ENCODE peak calls at places on chromosomes 11 and 22, in seven cellular contexts. W, U, E, S, G, Y and H are unnamed samples.

GRCh38 chr11:6214530-6214929 is 9.2 kb downstream of the C11orf42 start:
- DNase-seq in U (no peak), G (no peak), S (no peak), W (no peak), E (no peak), Y (no peak), H (no peak)

GRCh38 chr11:4040461-4040860 is 54.1 kb upstream of the RRM1 start:
- DNase-seq in U (no peak), G (no peak), E (no peak), Y (no peak), W (no peak), S (no peak), H (no peak)

GRCh38 chr22:45007247-45007945 is 2.4 kb downstream of the PHF21B start:
- DNase-seq in G (no peak), S (peak), W (peak), E (no peak), U (no peak), Y (no peak), H (no peak)

GRCh38 chr22:47269689-47270088 is 507.2 kb downstream of the TBC1D22A start:
- DNase-seq in S (no peak), U (no peak), G (no peak), W (no peak), Y (no peak), E (no peak), H (no peak)

GRCh38 chr11:94036096-94036495 is 14.9 kb downstream of the HEPHL1 start:
- DNase-seq in G (no peak), E (no peak), W (no peak), U (peak), S (no peak), Y (no peak), H (no peak)

GRCh38 chr22:46537221-46537945 is at the start of gene CELSR1:
- DNase-seq in S (no peak), E (no peak), Y (no peak), U (peak), G (peak), W (peak), H (peak)

GRCh38 chr11:74870485-74870884 is 78.4 kb downstream of the XRRA1 start:
- DNase-seq in U (peak), W (no peak), G (no peak), E (no peak), Y (no peak), S (no peak), H (no peak)

GRCh38 chr11:126628790-126629621 is 273.5 kb downstream of the ST3GAL4 start:
- DNase-seq in E (no peak), W (no peak), U (no peak), Y (no peak), G (no peak), S (no peak), H (no peak)

GRCh38 chr22:50192056-50192824 is 6.5 kb downstream of the TRABD start:
- DNase-seq in W (peak), Y (no peak), U (peak), S (no peak), G (peak), E (no peak), H (no peak)

GRCh38 chr11:2378527-2379210 is 1.6 kb downstream of the CD81 start:
- DNase-seq in G (peak), E (no peak), Y (peak), W (peak), S (no peak), U (no peak), H (peak)

GRCh38 chr22:19218541-19219233 is 40.2 kb upstream of the SLC25A1 start:
- DNase-seq in U (no peak), Y (no peak), S (no peak), E (no peak), W (no peak), G (no peak), H (no peak)

GRCh38 chr11:41245704-41246398 is 213.6 kb downstream of the LRRC4C start:
- DNase-seq in S (no peak), Y (no peak), E (no peak), U (peak), W (no peak), G (no peak), H (peak)

GRCh38 chr22:37060801-37061610 is 9.5 kb downstream of the KCTD17 start:
- DNase-seq in U (no peak), E (no peak), S (no peak), G (no peak), W (no peak), Y (no peak), H (no peak)

GRCh38 chr11:76512851-76513653 is 68.2 kb downstream of the EMSY start:
- DNase-seq in S (no peak), G (no peak), U (peak), Y (no peak), W (no peak), E (no peak), H (no peak)

GRCh38 chr22:46390652-46391301 is 55.3 kb downstream of the TRMU start:
- DNase-seq in U (peak), G (no peak), S (peak), W (peak), E (no peak), Y (no peak), H (peak)

GRCh38 chr11:65880844-65881421 is 1.3 kb downstream of the CTSW start:
- DNase-seq in S (no peak), G (no peak), W (no peak), E (no peak), U (no peak), Y (no peak), H (peak)

GRCh38 chr11:6502382-6502781 is 5.3 kb downstream of the DNHD1 start:
- DNase-seq in Y (no peak), E (no peak), S (no peak), W (no peak), U (no peak), G (no peak), H (no peak)

GRCh38 chr11:16956538-16957153 is 57.6 kb downstream of the PLEKHA7 start:
- DNase-seq in W (peak), Y (no peak), S (no peak), E (no peak), U (peak), G (no peak), H (no peak)

GRCh38 chr11:95132956-95133355 is 43.3 kb downstream of the ENDOD1 start:
- DNase-seq in G (peak), E (no peak), U (peak), S (no peak), Y (no peak), W (no peak), H (no peak)

GRCh38 chr11:41246399-41246745 is 213.1 kb downstream of the LRRC4C start:
- DNase-seq in Y (no peak), E (no peak), G (no peak), W (no peak), U (no peak), S (peak), H (no peak)

GRCh38 chr22:45204751-45205623 is 35.7 kb downstream of the KIAA0930 start:
- DNase-seq in E (no peak), W (no peak), G (no peak), U (no peak), S (no peak), Y (no peak), H (peak)

GRCh38 chr11:35794850-35795249 is 132.3 kb downstream of the TRIM44 start:
- DNase-seq in U (peak), E (no peak), Y (no peak), S (no peak), G (no peak), W (no peak), H (no peak)

GRCh38 chr22:45422237-45422983 is 8.9 kb downstream of the RIBC2 start:
- DNase-seq in E (no peak), U (no peak), G (no peak), S (no peak), W (no peak), Y (no peak), H (no peak)

GRCh38 chr11:70786021-70786665 is 387.8 kb downstream of the CTTN start:
- DNase-seq in G (peak), S (no peak), U (no peak), E (no peak), Y (no peak), W (no peak), H (no peak)

GRCh38 chr11:76885390-76886097 is 24.8 kb downstream of the ACER3 start:
- DNase-seq in E (no peak), W (no peak), G (no peak), U (peak), S (no peak), Y (no peak), H (no peak)

GRCh38 chr11:76200006-76200940 is 6.0 kb downstream of the WNT11 start:
- DNase-seq in U (no peak), W (no peak), S (no peak), Y (no peak), E (no peak), G (no peak), H (no peak)

GRCh38 chr22:36331912-36332622 is 55.7 kb downstream of the MYH9 start:
- DNase-seq in S (no peak), W (peak), Y (peak), E (peak), U (peak), G (peak), H (no peak)

GRCh38 chr22:36546092-36546804 is 17.3 kb upstream of the EIF3D start:
- DNase-seq in S (no peak), E (peak), W (peak), G (no peak), U (peak), Y (no peak), H (peak)

GRCh38 chr11:87290304-87290922 is 252.7 kb downstream of the TMEM135 start:
- DNase-seq in W (no peak), S (no peak), E (no peak), G (no peak), U (peak), Y (no peak), H (no peak)

GRCh38 chr22:17117890-17118289 is 3.3 kb downstream of the TMEM121B start:
- DNase-seq in E (peak), S (no peak), W (no peak), Y (no peak), G (no peak), U (no peak), H (peak)

GRCh38 chr11:87840786-87841185 is 334.5 kb downstream of the RAB38 start:
- DNase-seq in W (no peak), G (no peak), Y (no peak), E (no peak), S (no peak), U (peak), H (no peak)

GRCh38 chr11:15213471-15214231 is 98.9 kb downstream of the INSC start:
- DNase-seq in G (no peak), W (no peak), Y (no peak), S (no peak), U (no peak), E (no peak), H (no peak)

GRCh38 chr11:75245356-75246005 is 4.9 kb downstream of the TPBGL start:
- DNase-seq in S (peak), G (no peak), E (no peak), Y (no peak), W (no peak), U (peak), H (peak)

GRCh38 chr22:40739723-40740122 is 60.4 kb downstream of the MCHR1 start:
- DNase-seq in Y (no peak), G (no peak), S (no peak), W (no peak), U (no peak), E (peak), H (no peak)

GRCh38 chr22:27601195-27601594 is 200.4 kb downstream of the MN1 start:
- DNase-seq in U (no peak), E (no peak), W (no peak), S (no peak), Y (no peak), G (no peak), H (no peak)

GRCh38 chr22:27598792-27599191 is 202.8 kb downstream of the MN1 start:
- DNase-seq in U (no peak), G (no peak), S (no peak), Y (no peak), W (no peak), E (no peak), H (no peak)

GRCh38 chr22:27594474-27595134 is 207.0 kb downstream of the MN1 start:
- DNase-seq in U (no peak), E (no peak), W (no peak), Y (no peak), G (no peak), S (no peak), H (no peak)

GRCh38 chr22:27596133-27596905 is 205.2 kb downstream of the MN1 start:
- DNase-seq in E (no peak), S (no peak), W (no peak), U (no peak), G (no peak), Y (no peak), H (no peak)

DNA sequence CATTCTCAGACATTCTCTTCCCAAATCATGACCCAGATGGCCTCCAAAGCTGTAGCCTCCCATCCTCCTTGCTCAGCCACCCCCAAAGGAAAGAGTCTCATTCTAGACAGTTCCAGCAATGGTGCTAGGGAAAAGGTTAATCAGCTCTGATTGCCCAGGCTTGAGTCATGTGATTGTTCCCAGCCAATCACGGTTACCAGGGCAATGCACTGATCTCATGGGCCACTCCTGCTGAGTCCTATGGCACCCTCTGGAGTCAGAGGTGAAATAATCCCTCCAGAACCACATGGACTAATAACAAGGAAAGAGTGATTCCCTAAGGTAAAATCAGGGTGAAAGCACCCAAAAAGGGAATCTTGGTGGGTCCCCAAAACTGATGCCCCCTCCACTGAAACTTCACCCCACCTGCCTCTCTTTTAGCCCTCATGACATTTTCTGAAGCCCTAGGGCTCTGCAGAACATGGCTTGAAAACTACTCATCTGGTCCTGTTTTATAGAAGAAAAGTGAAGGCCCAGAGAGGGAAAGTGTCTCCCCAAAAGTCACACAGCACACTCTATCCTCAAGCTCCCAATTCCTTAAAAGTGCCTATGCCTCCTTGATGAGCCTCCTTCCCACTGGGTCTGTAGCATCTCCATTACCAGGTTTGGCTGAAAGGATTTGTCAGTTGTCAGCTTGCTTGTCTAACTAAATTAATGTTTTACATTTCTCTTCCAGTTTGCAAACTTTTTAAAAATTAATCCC is 203.7 kb downstream of the MN1 start:
- DNase-seq in S (no peak), W (peak), Y (no peak), E (no peak), U (peak), G (no peak), H (no peak)
- TF ChIP-seq CTCF in S (no peak), W (peak), Y (no peak), E (no peak), U (peak), G (no peak), H (no peak)

GRCh38 chr11:69718147-69718546 is 14.3 kb upstream of the FGF19 start:
- DNase-seq in W (no peak), G (no peak), E (peak), S (no peak), U (peak), Y (no peak), H (no peak)
- TF ChIP-seq CTCF in W (no peak), G (no peak), E (peak), S (peak), U (peak), Y (no peak), H (peak)

GRCh38 chr11:47642099-47642855 is at the start of gene MTCH2:
- DNase-seq in U (peak), E (peak), S (peak), W (peak), Y (peak), G (peak), H (peak)

GRCh38 chr11:47645500-47645899 is 3.1 kb upstream of the MTCH2 start:
- DNase-seq in W (no peak), E (no peak), S (no peak), G (no peak), U (no peak), Y (no peak), H (no peak)

GRCh38 chr11:47646019-47646418 is 3.7 kb upstream of the MTCH2 start:
- DNase-seq in S (no peak), U (no peak), W (no peak), E (no peak), Y (no peak), G (no peak), H (no peak)

GRCh38 chr11:47641585-47642098 is 717 bp downstream of the MTCH2 start:
- DNase-seq in G (no peak), S (no peak), Y (no peak), U (peak), W (no peak), E (no peak), H (no peak)
- TF ChIP-seq CTCF in G (no peak), S (no peak), Y (no peak), U (no peak), W (no peak), E (no peak), H (no peak)

GRCh38 chr11:57585301-57585700 is 12.2 kb upstream of the SERPING1 start:
- DNase-seq in E (peak), Y (no peak), U (no peak), S (no peak), W (no peak), G (no peak), H (no peak)
- TF ChIP-seq CTCF in E (no peak), Y (no peak), U (no peak), S (no peak), W (no peak), G (no peak), H (no peak)

GRCh38 chr11:111395081-111395480 is 16.0 kb upstream of the POU2AF1 start:
- DNase-seq in G (no peak), W (peak), Y (no peak), E (no peak), S (no peak), U (no peak), H (no peak)
- TF ChIP-seq CTCF in G (no peak), W (no peak), Y (no peak), E (no peak), S (no peak), U (no peak), H (no peak)

DNA sequence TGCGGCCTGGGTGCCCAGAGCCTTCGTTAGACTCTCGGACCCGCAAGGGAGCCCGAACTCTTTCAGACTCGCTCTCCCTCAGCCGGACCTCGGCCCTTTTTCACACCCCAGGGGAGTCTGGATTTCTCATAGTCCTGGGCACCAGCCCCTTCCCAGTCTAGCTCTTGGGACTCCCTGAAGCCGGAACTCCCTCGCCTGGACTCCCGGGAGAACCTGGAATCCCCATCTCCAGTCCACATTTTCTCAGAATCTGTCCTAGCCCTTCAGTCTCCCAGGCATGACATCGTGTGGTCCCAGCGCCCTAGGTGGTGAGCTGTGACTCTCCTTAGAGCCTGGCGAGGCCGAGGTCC is 606 bp upstream of the DUSP18 start:
- DNase-seq in W (no peak), S (no peak), E (no peak), Y (no peak), U (no peak), G (peak), H (no peak)
- TF ChIP-seq CTCF in W (no peak), S (no peak), E (no peak), Y (no peak), U (no peak), G (no peak), H (no peak)